ENCODE peak calls at places on chromosomes 12 and 14, in five cellular contexts. B, H, D, A and R are unnamed samples.

GRCh38 chr12:54229624-54230212 is 40.9 kb upstream of the SMUG1 start:
- DNase-seq in B (peak; percentile 97), H (peak; percentile 99), D (no peak), A (peak; percentile 66), R (peak; percentile 88)

GRCh38 chr12:28035483-28035882 is 63.0 kb upstream of the PTHLH start:
- DNase-seq in B (peak; percentile 70), H (peak; percentile 87), D (no peak), A (no peak), R (peak; percentile 100)

GRCh38 chr12:107635139-107635538 is 50.5 kb upstream of the PWP1 start:
- DNase-seq in B (peak; percentile 35), H (peak; percentile 52), D (peak; percentile 81), A (no peak), R (no peak)

GRCh38 chr14:35506927-35507326 is 27.0 kb upstream of the INSM2 start:
- DNase-seq in B (peak; percentile 35), H (peak; percentile 76), D (no peak), A (no peak), R (no peak)

GRCh38 chr14:68373847-68374582 is 418.9 kb downstream of the ZFP36L1 start:
- DNase-seq in B (no peak), H (no peak), D (no peak), A (no peak), R (no peak)

GRCh38 chr12:96194901-96195844 is 998 bp downstream of the ELK3 start:
- DNase-seq in B (peak; percentile 92), H (peak; percentile 91), D (peak; percentile 51), A (peak; percentile 71), R (peak; percentile 83)

GRCh38 chr12:121144416-121144914 is 11.8 kb downstream of the P2RX7 start:
- DNase-seq in B (no peak), H (peak; percentile 46), D (no peak), A (no peak), R (peak; percentile 22)

GRCh38 chr12:79737875-79738718 is 47.3 kb upstream of the PAWR start:
- DNase-seq in B (peak; percentile 40), H (peak; percentile 70), D (no peak), A (peak; percentile 52), R (peak; percentile 89)

GRCh38 chr14:68759912-68760311 is 33.0 kb downstream of the ZFP36L1 start:
- DNase-seq in B (no peak), H (no peak), D (no peak), A (no peak), R (no peak)

GRCh38 chr12:52942914-52943207 is 6.1 kb upstream of the KRT18 start:
- DNase-seq in B (no peak), H (no peak), D (no peak), A (no peak), R (no peak)

GRCh38 chr12:62248873-62249272 is 11.3 kb upstream of the USP15 start:
- DNase-seq in B (peak; percentile 46), H (no peak), D (no peak), A (no peak), R (peak; percentile 10)

GRCh38 chr14:92204792-92205191 is 83.0 kb downstream of the CPSF2 start:
- DNase-seq in B (no peak), H (no peak), D (no peak), A (no peak), R (no peak)

GRCh38 chr14:92203116-92203515 is 81.3 kb downstream of the CPSF2 start:
- DNase-seq in B (no peak), H (no peak), D (no peak), A (no peak), R (no peak)

GRCh38 chr14:92207928-92208265 is 86.1 kb downstream of the CPSF2 start:
- DNase-seq in B (no peak), H (no peak), D (no peak), A (no peak), R (no peak)

GRCh38 chr14:92209141-92209540 is 87.4 kb downstream of the CPSF2 start:
- DNase-seq in B (no peak), H (no peak), D (no peak), A (no peak), R (no peak)

DNA sequence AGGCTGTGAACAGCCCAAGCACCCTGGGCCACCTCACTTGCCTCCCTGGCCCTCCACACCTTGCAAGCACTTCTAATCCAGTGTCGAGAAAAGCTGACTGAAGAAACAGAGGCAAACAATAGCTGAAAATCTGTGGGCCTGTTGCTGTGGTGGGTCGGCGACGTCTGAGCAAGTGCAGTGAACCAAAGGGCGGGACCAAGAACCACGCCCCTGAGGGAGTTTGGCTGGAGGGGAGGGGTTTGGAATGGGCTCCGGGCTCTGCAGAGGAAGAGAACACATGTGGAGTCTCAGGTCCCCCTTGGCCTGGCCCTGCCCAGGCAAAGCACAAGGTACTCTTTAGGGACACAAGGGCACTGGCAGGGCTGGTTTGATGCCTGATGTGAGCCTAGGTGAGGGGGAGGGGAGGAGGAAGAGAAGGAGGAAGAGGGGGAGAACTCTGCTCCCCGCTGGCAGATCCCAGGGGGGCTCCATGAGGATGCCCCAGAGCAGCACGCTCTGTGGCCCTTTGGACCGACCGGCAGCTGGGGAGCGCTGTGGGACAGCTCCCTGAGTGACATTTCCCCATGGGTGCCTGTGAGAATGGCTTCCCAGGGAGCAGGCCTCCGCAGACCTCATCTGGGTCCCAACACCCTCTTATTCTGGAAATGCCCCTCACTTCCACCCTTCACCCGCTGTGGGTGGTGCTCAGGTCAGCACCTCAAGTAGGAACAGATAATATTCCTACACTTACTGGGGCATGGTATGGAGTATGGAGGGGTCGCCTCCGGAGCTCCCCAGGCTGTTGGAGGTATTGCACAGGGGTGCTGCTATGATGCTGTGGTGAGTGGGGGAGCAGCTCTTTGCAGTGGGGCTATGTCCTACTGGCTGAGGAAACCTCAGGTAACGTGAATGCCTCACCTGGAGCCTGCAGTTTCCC is 85.5 kb downstream of the CPSF2 start:
- DNase-seq in B (no peak), H (no peak), D (peak; percentile 80), A (no peak), R (no peak)
- H3K4me2 ChIP-seq in B (no peak overlapping the region), H (no peak overlapping the region), D (no peak overlapping the region), A (no peak overlapping the region), R (no peak overlapping the region)

DNA sequence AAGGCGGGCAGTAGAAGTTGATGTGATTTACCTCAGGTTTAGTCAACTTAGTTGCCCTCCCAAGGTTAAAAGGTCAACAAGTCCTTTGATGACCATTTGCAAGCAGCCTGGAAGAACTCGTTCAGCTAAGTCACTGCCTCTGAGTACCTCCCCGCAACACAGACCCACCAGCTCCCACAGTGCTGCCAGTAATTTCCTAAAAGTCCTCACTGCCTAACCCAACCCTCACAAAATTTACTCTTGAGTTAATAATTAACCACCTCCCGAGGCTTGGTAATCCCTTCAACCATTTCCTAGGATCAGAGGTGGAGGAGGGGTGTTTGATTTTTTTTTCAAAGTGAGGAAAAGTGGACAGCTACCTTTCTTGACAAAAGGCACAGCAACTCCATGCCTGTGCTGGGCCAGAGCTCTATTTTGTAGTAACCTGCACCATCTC is 55.8 kb downstream of the MAP3K9 start:
- DNase-seq in B (no peak), H (no peak), D (no peak), A (peak; percentile 47), R (peak; percentile 52)
- H3K4me2 ChIP-seq in B (no peak overlapping the region), H (no peak overlapping the region), D (no peak overlapping the region), A (peak overlapping the region; percentile 74), R (peak overlapping the region; percentile 35)

DNA sequence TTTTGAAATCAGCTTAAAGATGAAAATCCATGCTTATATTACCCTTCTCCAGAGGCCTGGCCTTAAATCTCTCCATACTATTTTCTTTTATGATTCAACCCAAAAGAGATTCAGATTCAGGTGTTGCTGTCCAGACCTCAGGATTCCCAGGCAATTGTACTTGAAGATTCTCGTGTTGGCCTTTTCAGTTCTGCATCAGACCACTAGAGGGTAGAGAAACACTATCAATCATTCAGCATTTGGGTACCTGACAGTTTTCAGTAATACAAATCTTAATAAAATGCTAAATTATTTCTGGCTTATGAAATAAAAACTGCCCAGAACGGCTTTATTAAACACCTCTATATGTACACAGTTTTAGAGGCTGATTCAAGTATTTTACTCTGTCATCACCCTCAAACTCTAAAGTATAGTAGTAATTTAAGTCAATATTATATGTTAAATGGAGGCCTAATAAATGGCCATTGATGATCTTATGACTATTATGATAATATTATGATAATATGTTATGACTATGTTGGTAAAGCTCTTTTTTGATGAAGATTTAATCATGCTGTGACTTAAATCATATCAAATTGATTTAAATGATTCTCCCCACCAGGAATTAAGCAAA is 301.1 kb downstream of the DUSP6 start:
- DNase-seq in B (peak; percentile 44), H (peak; percentile 78), D (no peak), A (peak; percentile 51), R (peak; percentile 86)
- H3K4me2 ChIP-seq in B (no peak overlapping the region), H (no peak overlapping the region), D (no peak overlapping the region), A (no peak overlapping the region), R (no peak overlapping the region)

GRCh38 chr14:22481546-22481945 is 107.5 kb downstream of the DAD1 start:
- DNase-seq in B (no peak), H (no peak), D (no peak), A (no peak), R (no peak)

GRCh38 chr14:22479781-22480464 is 109.1 kb downstream of the DAD1 start:
- DNase-seq in B (peak; percentile 20), H (no peak), D (no peak), A (no peak), R (no peak)

GRCh38 chr14:22482782-22483553 is 106.1 kb downstream of the DAD1 start:
- DNase-seq in B (no peak), H (no peak), D (no peak), A (no peak), R (no peak)

GRCh38 chr14:22483863-22484593 is 105.0 kb downstream of the DAD1 start:
- DNase-seq in B (no peak), H (no peak), D (no peak), A (no peak), R (no peak)

DNA sequence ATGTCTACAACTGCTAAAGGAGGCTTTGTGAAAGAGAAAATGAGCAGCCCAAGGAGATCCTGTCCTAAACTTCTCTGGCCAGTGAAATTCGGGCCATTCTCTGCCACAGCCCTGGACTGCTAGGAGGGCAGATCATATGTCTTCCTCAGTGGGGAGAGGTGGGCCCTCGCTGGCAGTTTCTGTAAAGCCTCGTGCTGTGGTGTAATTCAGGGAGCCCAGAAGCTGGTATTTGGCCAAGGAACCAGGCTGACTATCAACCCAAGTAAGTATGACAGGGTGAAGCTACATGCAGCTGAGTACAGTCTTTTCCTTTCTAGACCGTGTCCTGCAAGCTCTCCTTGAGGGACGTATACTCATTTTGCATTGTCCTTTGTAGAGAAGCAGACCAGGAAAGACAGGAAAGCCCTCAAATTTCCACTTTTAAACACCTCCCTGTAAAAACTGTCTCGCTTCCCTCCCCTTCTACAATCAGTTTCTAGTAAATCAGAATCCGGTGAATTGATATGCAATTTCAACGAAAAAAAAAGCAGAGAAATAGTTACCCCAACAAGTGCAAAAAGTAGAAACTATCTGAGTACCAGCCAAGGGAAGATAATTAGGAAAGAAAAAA is 106.8 kb downstream of the DAD1 start:
- DNase-seq in B (no peak), H (no peak), D (no peak), A (no peak), R (no peak)
- H3K4me2 ChIP-seq in B (no peak overlapping the region), H (no peak overlapping the region), D (no peak overlapping the region), A (no peak overlapping the region), R (no peak overlapping the region)

GRCh38 chr14:79299162-79299561 is 912.1 kb downstream of the DIO2 start:
- DNase-seq in B (no peak), H (no peak), D (no peak), A (no peak), R (no peak)
- H3K4me2 ChIP-seq in B (no peak overlapping the region), H (no peak overlapping the region), D (no peak overlapping the region), A (peak overlapping the region; percentile 26), R (no peak overlapping the region)

DNA sequence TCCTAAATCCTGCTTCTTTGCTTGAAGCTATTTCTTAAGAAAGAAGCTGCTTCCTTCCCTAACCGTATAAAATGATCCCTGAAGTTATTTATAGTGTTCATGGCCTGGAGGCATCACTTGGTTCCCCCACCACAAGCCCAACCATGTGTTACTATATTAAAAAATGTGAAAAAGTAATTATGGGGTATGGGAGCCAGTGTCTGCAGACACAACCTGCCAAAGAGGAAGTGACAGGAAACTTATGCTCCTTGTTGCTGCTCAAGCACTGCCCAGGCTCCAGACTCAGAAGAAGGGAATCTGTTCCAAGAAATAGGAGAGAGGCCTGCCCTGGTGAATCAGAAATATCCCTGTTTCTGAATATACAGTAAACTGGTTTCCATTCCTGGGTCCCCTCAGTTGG is 217.2 kb upstream of the BMP4 start:
- DNase-seq in B (peak; percentile 31), H (peak; percentile 21), D (no peak), A (no peak), R (peak; percentile 47)
- H3K4me2 ChIP-seq in B (no peak overlapping the region), H (no peak overlapping the region), D (no peak overlapping the region), A (no peak overlapping the region), R (no peak overlapping the region)